ENCODE peak calls at places on chromosomes 5 and 9, in ten cellular contexts. X is MCF 10A, Z is type B pancreatic cell, J is HuH-7, B is AG10803, P is NCI-H2171, C is iPS-NIHi11, V is caudate nucleus, U is EH, H is ovary. S is an unnamed sample.
A peak's percentile ranks its signal among the peaks of the same experiment; 100 is the strongest.

GRCh38 chr5:124746916-124747769 is 704 bp upstream of the ZNF608 start:
- DNase-seq in X (peak; percentile 91), Z (peak; percentile 74), J (no peak), B (peak; percentile 54), P (peak; percentile 76), C (peak; percentile 62), V (no peak), U (no peak), H (peak; percentile 90), S (peak; percentile 97)

GRCh38 chr9:86093788-86094555 is 5.4 kb downstream of the GOLM1 start:
- DNase-seq in X (no peak), Z (no peak), J (peak; percentile 79), B (no peak), P (no peak), C (no peak), V (no peak), U (no peak), H (no peak), S (peak; percentile 86)

GRCh38 chr5:11719888-11720481 is 184.3 kb downstream of the CTNND2 start:
- DNase-seq in X (peak; percentile 77), Z (no peak), J (no peak), B (no peak), P (peak; percentile 40), C (peak; percentile 52), V (peak; percentile 36), U (no peak), H (no peak), S (no peak)

GRCh38 chr5:109281136-109281690 is 128.6 kb downstream of the PJA2 start:
- DNase-seq in X (peak; percentile 55), Z (no peak), J (no peak), B (no peak), P (peak; percentile 82), C (no peak), V (no peak), U (no peak), H (no peak), S (no peak)

GRCh38 chr9:134553061-134553891 is 88.3 kb upstream of the COL5A1 start:
- DNase-seq in X (no peak), Z (no peak), J (no peak), B (no peak), P (no peak), C (no peak), V (no peak), U (no peak), H (no peak), S (no peak)

GRCh38 chr9:79639354-79639753 is 67.6 kb downstream of the TLE4 start:
- DNase-seq in X (no peak), Z (no peak), J (no peak), B (no peak), P (no peak), C (no peak), V (no peak), U (peak; percentile 62), H (no peak), S (peak; percentile 39)

GRCh38 chr5:169435506-169436230 is 134.7 kb upstream of the SLIT3 start:
- DNase-seq in X (no peak), Z (no peak), J (no peak), B (peak; percentile 86), P (no peak), C (no peak), V (no peak), U (peak; percentile 29), H (no peak), S (no peak)

GRCh38 chr5:138831703-138832102 is 43.4 kb downstream of the LRRTM2 start:
- DNase-seq in X (no peak), Z (no peak), J (no peak), B (peak; percentile 56), P (no peak), C (no peak), V (no peak), U (peak; percentile 59), H (no peak), S (no peak)

GRCh38 chr5:149445739-149446369 is 66.8 kb upstream of the IL17B start:
- DNase-seq in X (peak; percentile 90), Z (no peak), J (peak; percentile 62), B (peak; percentile 100), P (no peak), C (no peak), V (no peak), U (peak; percentile 100), H (peak; percentile 72), S (peak; percentile 100)

GRCh38 chr5:161549106-161549505 is 2.6 kb upstream of the GABRB2 start:
- DNase-seq in X (no peak), Z (no peak), J (no peak), B (peak; percentile 6), P (peak; percentile 15), C (no peak), V (no peak), U (no peak), H (no peak), S (peak; percentile 8)

GRCh38 chr9:477146-477545 is 262.5 kb downstream of the DOCK8 start:
- DNase-seq in X (no peak), Z (no peak), J (no peak), B (no peak), P (no peak), C (no peak), V (no peak), U (no peak), H (no peak), S (peak; percentile 48)

GRCh38 chr5:57316798-57317327 is 143.0 kb downstream of the GPBP1 start:
- DNase-seq in X (peak; percentile 85), Z (no peak), J (no peak), B (peak; percentile 78), P (no peak), C (no peak), V (no peak), U (peak; percentile 79), H (peak; percentile 41), S (peak; percentile 98)

GRCh38 chr5:62308439-62308838 is 2.4 kb downstream of the KIF2A start:
- DNase-seq in X (no peak), Z (no peak), J (no peak), B (no peak), P (no peak), C (no peak), V (no peak), U (no peak), H (no peak), S (no peak)

GRCh38 chr9:18941060-18941746 is 91.8 kb downstream of the SAXO1 start:
- DNase-seq in X (no peak), Z (no peak), J (no peak), B (no peak), P (no peak), C (no peak), V (no peak), U (no peak), H (no peak), S (no peak)

GRCh38 chr5:40680741-40681350 is 1.1 kb downstream of the PTGER4 start:
- DNase-seq in X (no peak), Z (no peak), J (no peak), B (peak; percentile 22), P (no peak), C (peak; percentile 37), V (no peak), U (no peak), H (no peak), S (no peak)

GRCh38 chr9:71608021-71608420 is 160.3 kb downstream of the CEMIP2 start:
- DNase-seq in X (no peak), Z (no peak), J (no peak), B (no peak), P (no peak), C (no peak), V (no peak), U (peak; percentile 33), H (no peak), S (no peak)

GRCh38 chr5:139061274-139061673 is 136.9 kb downstream of the SIL1 start:
- DNase-seq in X (peak; percentile 85), Z (no peak), J (no peak), B (peak; percentile 93), P (no peak), C (no peak), V (no peak), U (peak; percentile 97), H (peak; percentile 50), S (peak; percentile 81)

GRCh38 chr9:90998573-90998972 is 197.0 kb downstream of the SYK start:
- DNase-seq in X (peak; percentile 70), Z (no peak), J (no peak), B (no peak), P (no peak), C (no peak), V (no peak), U (no peak), H (no peak), S (no peak)

GRCh38 chr5:1133108-1133507 is 21.2 kb upstream of the SLC12A7 start:
- DNase-seq in X (no peak), Z (no peak), J (no peak), B (no peak), P (no peak), C (no peak), V (no peak), U (no peak), H (no peak), S (no peak)

GRCh38 chr9:89661391-89661949 is 56.7 kb downstream of the GADD45G start:
- DNase-seq in X (no peak), Z (no peak), J (no peak), B (peak; percentile 22), P (no peak), C (no peak), V (no peak), U (peak; percentile 38), H (no peak), S (peak; percentile 16)

GRCh38 chr9:11697101-11697500 is 996.1 kb upstream of the TYRP1 start:
- DNase-seq in X (no peak), Z (no peak), J (no peak), B (no peak), P (no peak), C (no peak), V (no peak), U (no peak), H (no peak), S (no peak)

GRCh38 chr9:28024616-28025147 is 451.4 kb upstream of the C9orf72 start:
- DNase-seq in X (no peak), Z (no peak), J (no peak), B (no peak), P (no peak), C (no peak), V (no peak), U (no peak), H (no peak), S (peak; percentile 15)

GRCh38 chr9:100811643-100812042 is 216.9 kb upstream of the PLPPR1 start:
- DNase-seq in X (no peak), Z (no peak), J (no peak), B (no peak), P (no peak), C (no peak), V (no peak), U (no peak), H (no peak), S (no peak)

GRCh38 chr9:99491408-99492259 is 269.6 kb downstream of the SEC61B start:
- DNase-seq in X (no peak), Z (no peak), J (no peak), B (peak; percentile 67), P (no peak), C (no peak), V (no peak), U (peak; percentile 61), H (no peak), S (no peak)

GRCh38 chr9:13446935-13447334 is 167.4 kb upstream of the MPDZ start:
- DNase-seq in X (no peak), Z (no peak), J (no peak), B (no peak), P (no peak), C (no peak), V (no peak), U (no peak), H (no peak), S (no peak)

GRCh38 chr5:160438316-160439204 is 16.9 kb downstream of the PTTG1 start:
- DNase-seq in X (peak; percentile 75), Z (no peak), J (peak; percentile 70), B (peak; percentile 60), P (peak; percentile 32), C (peak; percentile 71), V (no peak), U (peak; percentile 62), H (peak; percentile 27), S (peak; percentile 63)

GRCh38 chr5:176769911-176770310 is 40.4 kb upstream of the UNC5A start:
- DNase-seq in X (no peak), Z (peak; percentile 27), J (no peak), B (no peak), P (no peak), C (no peak), V (no peak), U (no peak), H (no peak), S (no peak)

GRCh38 chr9:129988607-129989361 is 54.2 kb downstream of the FNBP1 start:
- DNase-seq in X (no peak), Z (no peak), J (no peak), B (no peak), P (no peak), C (no peak), V (no peak), U (no peak), H (no peak), S (no peak)